ENCODE peak calls at places on chromosomes 12 and 14, in four cellular contexts. G, A, C and N are unnamed samples.

GRCh38 chr12:10749700-10750384 is 26.7 kb upstream of the YBX3 start:
- DNase-seq in A (peak; percentile 84), G (peak; percentile 94), C (peak; percentile 24), N (peak; percentile 78)

GRCh38 chr14:45044638-45045037 is 39.3 kb upstream of the PRPF39 start:
- DNase-seq in C (no peak), G (no peak), A (peak; percentile 5), N (no peak)

GRCh38 chr12:120190386-120190785 is 4.1 kb downstream of the GCN1 start:
- DNase-seq in C (no peak), A (no peak), G (no peak), N (no peak)

GRCh38 chr12:108363565-108363964 is 24.5 kb upstream of the CMKLR1 start:
- DNase-seq in G (no peak), A (no peak), C (no peak), N (no peak)

GRCh38 chr14:92103363-92103762 is 3.0 kb downstream of the ATXN3 start:
- DNase-seq in C (no peak), A (no peak), G (no peak), N (no peak)

GRCh38 chr12:6699989-6700645 is 498 bp downstream of the PIANP start:
- DNase-seq in G (no peak), C (peak; percentile 26), A (no peak), N (no peak)

GRCh38 chr12:6536894-6537579 is 2.7 kb downstream of the GAPDH start:
- DNase-seq in C (no peak), A (peak; percentile 3), G (no peak), N (no peak)

GRCh38 chr14:105919458-105920150 is 393.2 kb downstream of the TMEM121 start:
- DNase-seq in G (no peak), A (no peak), C (no peak), N (no peak)

GRCh38 chr14:22070119-22070982 is 396.7 kb upstream of the OR4E1 start:
- DNase-seq in G (no peak), C (no peak), A (no peak), N (no peak)

GRCh38 chr14:56119221-56119967 is 1.2 kb downstream of the PELI2 start:
- DNase-seq in A (no peak), G (no peak), C (no peak), N (no peak)

GRCh38 chr14:21042918-21043317 is 756 bp downstream of the RNASE7 start:
- DNase-seq in C (no peak), A (no peak), G (no peak), N (no peak)

GRCh38 chr12:116187158-116187511 is 90.4 kb downstream of the MED13L start:
- DNase-seq in A (no peak), G (no peak), C (no peak), N (no peak)

GRCh38 chr14:64811676-64812075 is 68.0 kb downstream of the SPTB start:
- DNase-seq in A (no peak), G (no peak), C (no peak), N (no peak)

GRCh38 chr12:92861381-92861780 is 67.7 kb downstream of the EEA1 start:
- DNase-seq in C (no peak), A (no peak), G (no peak), N (no peak)

GRCh38 chr12:127024791-127025190 is 1242.2 kb upstream of the TMEM132C start:
- DNase-seq in G (no peak), C (no peak), A (no peak), N (no peak)

GRCh38 chr12:95118138-95118787 is 44.8 kb upstream of the NR2C1 start:
- DNase-seq in G (no peak), A (peak; percentile 62), C (no peak), N (no peak)

GRCh38 chr12:55806982-55807381 is 10.5 kb downstream of the SARNP start:
- DNase-seq in G (no peak), C (no peak), A (no peak), N (no peak)

GRCh38 chr12:111747333-111747732 is 19.4 kb upstream of the ALDH2 start:
- DNase-seq in G (no peak), A (no peak), C (no peak), N (no peak)

GRCh38 chr12:27999521-27999920 is 27.0 kb upstream of the PTHLH start:
- DNase-seq in C (no peak), G (no peak), A (no peak), N (no peak)

GRCh38 chr14:21098892-21099595 is 589 bp upstream of the ZNF219 start:
- DNase-seq in A (no peak), C (no peak), G (no peak), N (no peak)

GRCh38 chr12:96425973-96426372 is 25.7 kb upstream of the CDK17 start:
- DNase-seq in C (no peak), A (no peak), G (no peak), N (no peak)

GRCh38 chr14:81221579-81222102 is 882 bp upstream of the GTF2A1 start:
- DNase-seq in C (no peak), G (no peak), A (no peak), N (peak; percentile 5)

GRCh38 chr14:64673748-64674147 is 30.5 kb upstream of the PLEKHG3 start:
- DNase-seq in G (no peak), C (no peak), A (no peak), N (no peak)

GRCh38 chr12:131500564-131500963 is 210.3 kb upstream of the SFSWAP start:
- DNase-seq in G (no peak), A (no peak), C (no peak), N (no peak)

GRCh38 chr14:69355155-69355954 is 42.7 kb downstream of the ERH start:
- DNase-seq in A (no peak), C (no peak), G (no peak), N (no peak)

GRCh38 chr14:69357544-69358200 is 40.4 kb downstream of the ERH start:
- DNase-seq in A (no peak), C (no peak), G (no peak), N (no peak)

GRCh38 chr14:69356903-69357543 is 41.1 kb downstream of the ERH start:
- DNase-seq in A (peak; percentile 18), G (no peak), C (no peak), N (no peak)

GRCh38 chr14:69354383-69355154 is 43.5 kb downstream of the ERH start:
- DNase-seq in C (no peak), A (peak; percentile 16), G (no peak), N (no peak)

GRCh38 chr14:69355955-69356321 is 42.2 kb downstream of the ERH start:
- DNase-seq in C (no peak), G (no peak), A (no peak), N (no peak)
- TF ChIP-seq TCF7L2 in C (no peak), G (no peak), A (no peak), N (no peak)

GRCh38 chr12:113413488-113413939 is 8.7 kb upstream of the SDSL start:
- DNase-seq in A (peak; percentile 56), C (no peak), G (no peak), N (no peak)

GRCh38 chr12:113405687-113406086 is 2.0 kb upstream of the SDS start:
- DNase-seq in A (no peak), G (no peak), C (no peak), N (no peak)

GRCh38 chr12:113407931-113408585 is 4.4 kb upstream of the SDS start:
- DNase-seq in A (no peak), G (no peak), C (no peak), N (no peak)

GRCh38 chr12:113414519-113415038 is 7.6 kb upstream of the SDSL start:
- DNase-seq in A (no peak), G (no peak), C (no peak), N (no peak)

GRCh38 chr12:113409462-113410124 is 5.9 kb upstream of the SDS start:
- DNase-seq in A (no peak), G (no peak), C (no peak), N (no peak)
- TF ChIP-seq POLR2AphosphoS5 in A (no peak), G (no peak), C (no peak), N (no peak)

GRCh38 chr14:95318399-95318834 is 1.3 kb downstream of the CLMN start:
- DNase-seq in C (no peak), G (no peak), A (no peak), N (no peak)
- H3K4me3 ChIP-seq in C (no peak overlapping the region), G (peak overlapping the region; percentile 59), A (peak overlapping the region; percentile 69), N (peak overlapping the region; percentile 72)

GRCh38 chr12:1935700-1936378 is 17.4 kb upstream of the CACNA2D4 start:
- DNase-seq in C (no peak), G (no peak), A (no peak), N (no peak)
- TF ChIP-seq TCF7L2 in C (no peak), G (no peak), A (no peak), N (no peak)

DNA sequence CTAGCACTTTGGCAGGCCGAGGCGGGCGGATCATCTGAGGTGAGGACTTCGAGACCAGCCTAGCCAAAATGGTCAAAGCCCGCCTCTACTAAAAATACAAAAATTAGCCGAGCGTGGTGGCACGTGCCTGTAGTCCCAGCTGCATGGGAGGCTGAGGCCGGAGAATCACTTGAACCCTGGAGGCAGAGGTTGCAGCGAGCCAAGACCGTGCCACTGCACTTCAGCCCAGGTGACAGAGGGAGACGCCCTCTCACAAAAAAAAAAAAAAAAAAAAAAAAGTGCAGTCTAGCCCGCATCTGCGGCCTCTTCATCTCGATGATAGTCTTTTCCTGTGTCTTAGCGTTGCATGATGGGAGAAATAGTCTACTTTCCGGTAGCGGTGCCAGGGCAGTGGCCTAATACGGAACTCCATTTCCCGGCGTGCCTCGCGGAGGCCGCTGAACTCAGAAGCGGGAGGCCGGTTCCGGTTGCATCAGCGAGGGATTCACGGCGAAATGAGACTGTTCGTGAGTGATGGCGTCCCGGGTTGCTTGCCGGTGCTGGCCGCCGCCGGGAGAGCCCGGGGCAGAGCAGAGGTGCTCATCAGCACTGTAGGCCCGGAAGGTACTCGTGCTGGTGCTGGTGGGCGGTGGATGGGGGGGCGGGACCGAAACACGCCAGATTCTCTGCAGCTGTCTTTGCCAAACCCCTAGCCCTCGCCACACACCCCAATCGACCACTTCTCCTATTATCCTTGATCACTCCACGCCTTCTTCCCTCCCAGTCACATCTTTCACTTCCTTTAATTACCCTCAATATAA is at the start of gene MARS1:
- DNase-seq in A (peak; percentile 96), G (peak; percentile 94), C (peak; percentile 81), N (peak; percentile 96)
- TF ChIP-seq POLR2AphosphoS5 in A (peak; percentile 87), G (peak; percentile 87), C (peak; percentile 60), N (peak; percentile 91)

GRCh38 chr12:91108196-91108595 is 3.1 kb downstream of the LUM start:
- DNase-seq in A (no peak), G (no peak), C (no peak), N (no peak)

GRCh38 chr12:91119089-91119488 is 7.8 kb upstream of the LUM start:
- DNase-seq in C (no peak), A (no peak), G (no peak), N (no peak)

GRCh38 chr12:91111366-91112321 is at the start of gene LUM:
- DNase-seq in G (no peak), C (no peak), A (no peak), N (no peak)

GRCh38 chr12:91109148-91109564 is 2.1 kb downstream of the LUM start:
- DNase-seq in C (peak; percentile 32), G (peak; percentile 27), A (peak; percentile 20), N (peak; percentile 15)

DNA sequence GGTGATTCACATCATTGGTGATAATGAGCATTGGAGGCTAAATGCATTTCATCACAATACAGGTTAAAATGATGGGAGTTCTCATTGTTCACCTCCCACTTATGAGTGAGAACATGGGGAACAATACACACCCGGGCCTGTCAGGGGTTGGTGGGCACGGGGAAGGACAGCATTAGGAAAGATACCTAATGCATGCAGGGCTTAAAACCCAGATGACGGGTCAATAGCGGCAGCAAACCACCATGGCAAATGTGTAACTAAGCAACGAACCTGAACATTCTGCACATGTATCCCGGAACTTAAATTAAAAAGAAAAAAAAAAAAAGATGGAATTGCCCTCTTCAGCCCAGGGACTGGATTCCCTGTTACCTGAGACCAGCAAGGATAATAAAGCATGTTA is 2.3 kb upstream of the LUM start:
- DNase-seq in C (no peak), G (no peak), A (no peak), N (no peak)
- H3K4me3 ChIP-seq in C (no peak overlapping the region), G (no peak overlapping the region), A (no peak overlapping the region), N (no peak overlapping the region)